ENCODE peak calls at places on chromosomes 3 and 15, in ten cellular contexts. One of them, this sample, is unnamed.

GRCh38 chr3:179898024-179898423 is 138.7 kb downstream of the PEX5L start:
- ATAC-seq in left ventricle myocardium superior: no peak
- ATAC-seq in stimulated activated naive CD8-positive, alpha-beta T cell treated with anti-CD3 and anti-CD28 coated beads, Interleukin-15, amount 100 ng/mL, for 72 hours: no peak
- ATAC-seq in effector memory CD8-positive, alpha-beta T cell: no peak
- ATAC-seq in activated CD4-positive, CD25-positive, alpha-beta regulatory T cell treated with anti-CD3 and anti-CD28 coated beads, Interleukin-2, amount 50 U/mL, for 24 hours: no peak
- ATAC-seq in mucosa of descending colon: peak; percentile 45
- ATAC-seq in activated naive CD8-positive, alpha-beta T cell treated with anti-CD3 and anti-CD28 coated beads, Interleukin-2, amount 10 ng/mL, durations not matched to agents 7 days and 5 days: no peak
- ATAC-seq in naive thymus-derived CD4-positive, alpha-beta T cell: no peak
- ATAC-seq in heart right ventricle: no peak
- ATAC-seq in gastroesophageal sphincter: no peak
- ATAC-seq in this sample: no peak

GRCh38 chr3:188198001-188198400 is 44.0 kb downstream of the LPP start:
- ATAC-seq in left ventricle myocardium superior: peak; percentile 52
- ATAC-seq in stimulated activated naive CD8-positive, alpha-beta T cell treated with anti-CD3 and anti-CD28 coated beads, Interleukin-15, amount 100 ng/mL, for 72 hours: no peak
- ATAC-seq in effector memory CD8-positive, alpha-beta T cell: no peak
- ATAC-seq in activated CD4-positive, CD25-positive, alpha-beta regulatory T cell treated with anti-CD3 and anti-CD28 coated beads, Interleukin-2, amount 50 U/mL, for 24 hours: no peak
- ATAC-seq in mucosa of descending colon: no peak
- ATAC-seq in activated naive CD8-positive, alpha-beta T cell treated with anti-CD3 and anti-CD28 coated beads, Interleukin-2, amount 10 ng/mL, durations not matched to agents 7 days and 5 days: no peak
- ATAC-seq in naive thymus-derived CD4-positive, alpha-beta T cell: no peak
- ATAC-seq in heart right ventricle: no peak
- ATAC-seq in gastroesophageal sphincter: no peak
- ATAC-seq in this sample: no peak

GRCh38 chr3:51942603-51943450 is 664 bp downstream of the PARP3 start:
- ATAC-seq in left ventricle myocardium superior: peak; percentile 37
- ATAC-seq in stimulated activated naive CD8-positive, alpha-beta T cell treated with anti-CD3 and anti-CD28 coated beads, Interleukin-15, amount 100 ng/mL, for 72 hours: peak; percentile 49
- ATAC-seq in effector memory CD8-positive, alpha-beta T cell: no peak
- ATAC-seq in activated CD4-positive, CD25-positive, alpha-beta regulatory T cell treated with anti-CD3 and anti-CD28 coated beads, Interleukin-2, amount 50 U/mL, for 24 hours: peak; percentile 30
- ATAC-seq in mucosa of descending colon: peak; percentile 63
- ATAC-seq in activated naive CD8-positive, alpha-beta T cell treated with anti-CD3 and anti-CD28 coated beads, Interleukin-2, amount 10 ng/mL, durations not matched to agents 7 days and 5 days: peak; percentile 28
- ATAC-seq in naive thymus-derived CD4-positive, alpha-beta T cell: no peak
- ATAC-seq in heart right ventricle: peak; percentile 38
- ATAC-seq in gastroesophageal sphincter: peak; percentile 1
- ATAC-seq in this sample: peak; percentile 56

GRCh38 chr15:101124731-101125558 is 126.9 kb downstream of the CHSY1 start:
- ATAC-seq in left ventricle myocardium superior: no peak
- ATAC-seq in stimulated activated naive CD8-positive, alpha-beta T cell treated with anti-CD3 and anti-CD28 coated beads, Interleukin-15, amount 100 ng/mL, for 72 hours: no peak
- ATAC-seq in effector memory CD8-positive, alpha-beta T cell: no peak
- ATAC-seq in activated CD4-positive, CD25-positive, alpha-beta regulatory T cell treated with anti-CD3 and anti-CD28 coated beads, Interleukin-2, amount 50 U/mL, for 24 hours: no peak
- ATAC-seq in mucosa of descending colon: no peak
- ATAC-seq in activated naive CD8-positive, alpha-beta T cell treated with anti-CD3 and anti-CD28 coated beads, Interleukin-2, amount 10 ng/mL, durations not matched to agents 7 days and 5 days: no peak
- ATAC-seq in naive thymus-derived CD4-positive, alpha-beta T cell: peak; percentile 47
- ATAC-seq in heart right ventricle: no peak
- ATAC-seq in gastroesophageal sphincter: no peak
- ATAC-seq in this sample: peak; percentile 54

GRCh38 chr15:42282344-42282743 is 9.1 kb upstream of the TMEM87A start:
- ATAC-seq in left ventricle myocardium superior: no peak
- ATAC-seq in stimulated activated naive CD8-positive, alpha-beta T cell treated with anti-CD3 and anti-CD28 coated beads, Interleukin-15, amount 100 ng/mL, for 72 hours: no peak
- ATAC-seq in effector memory CD8-positive, alpha-beta T cell: no peak
- ATAC-seq in activated CD4-positive, CD25-positive, alpha-beta regulatory T cell treated with anti-CD3 and anti-CD28 coated beads, Interleukin-2, amount 50 U/mL, for 24 hours: no peak
- ATAC-seq in mucosa of descending colon: no peak
- ATAC-seq in activated naive CD8-positive, alpha-beta T cell treated with anti-CD3 and anti-CD28 coated beads, Interleukin-2, amount 10 ng/mL, durations not matched to agents 7 days and 5 days: no peak
- ATAC-seq in naive thymus-derived CD4-positive, alpha-beta T cell: no peak
- ATAC-seq in heart right ventricle: no peak
- ATAC-seq in gastroesophageal sphincter: no peak
- ATAC-seq in this sample: no peak

GRCh38 chr3:101170047-101170771 is 150.2 kb downstream of the IMPG2 start:
- ATAC-seq in left ventricle myocardium superior: peak; percentile 83
- ATAC-seq in stimulated activated naive CD8-positive, alpha-beta T cell treated with anti-CD3 and anti-CD28 coated beads, Interleukin-15, amount 100 ng/mL, for 72 hours: no peak
- ATAC-seq in effector memory CD8-positive, alpha-beta T cell: no peak
- ATAC-seq in activated CD4-positive, CD25-positive, alpha-beta regulatory T cell treated with anti-CD3 and anti-CD28 coated beads, Interleukin-2, amount 50 U/mL, for 24 hours: no peak
- ATAC-seq in mucosa of descending colon: no peak
- ATAC-seq in activated naive CD8-positive, alpha-beta T cell treated with anti-CD3 and anti-CD28 coated beads, Interleukin-2, amount 10 ng/mL, durations not matched to agents 7 days and 5 days: no peak
- ATAC-seq in naive thymus-derived CD4-positive, alpha-beta T cell: no peak
- ATAC-seq in heart right ventricle: peak; percentile 56
- ATAC-seq in gastroesophageal sphincter: peak; percentile 48
- ATAC-seq in this sample: no peak

GRCh38 chr15:90989040-90989768 is 5.1 kb downstream of the PRC1 start:
- ATAC-seq in left ventricle myocardium superior: no peak
- ATAC-seq in stimulated activated naive CD8-positive, alpha-beta T cell treated with anti-CD3 and anti-CD28 coated beads, Interleukin-15, amount 100 ng/mL, for 72 hours: no peak
- ATAC-seq in effector memory CD8-positive, alpha-beta T cell: peak; percentile 17
- ATAC-seq in activated CD4-positive, CD25-positive, alpha-beta regulatory T cell treated with anti-CD3 and anti-CD28 coated beads, Interleukin-2, amount 50 U/mL, for 24 hours: no peak
- ATAC-seq in mucosa of descending colon: no peak
- ATAC-seq in activated naive CD8-positive, alpha-beta T cell treated with anti-CD3 and anti-CD28 coated beads, Interleukin-2, amount 10 ng/mL, durations not matched to agents 7 days and 5 days: no peak
- ATAC-seq in naive thymus-derived CD4-positive, alpha-beta T cell: no peak
- ATAC-seq in heart right ventricle: no peak
- ATAC-seq in gastroesophageal sphincter: no peak
- ATAC-seq in this sample: peak; percentile 62

GRCh38 chr3:38521391-38521987 is 25.3 kb downstream of the EXOG start:
- ATAC-seq in left ventricle myocardium superior: peak; percentile 78
- ATAC-seq in stimulated activated naive CD8-positive, alpha-beta T cell treated with anti-CD3 and anti-CD28 coated beads, Interleukin-15, amount 100 ng/mL, for 72 hours: no peak
- ATAC-seq in effector memory CD8-positive, alpha-beta T cell: peak; percentile 65
- ATAC-seq in activated CD4-positive, CD25-positive, alpha-beta regulatory T cell treated with anti-CD3 and anti-CD28 coated beads, Interleukin-2, amount 50 U/mL, for 24 hours: no peak
- ATAC-seq in mucosa of descending colon: peak; percentile 75
- ATAC-seq in activated naive CD8-positive, alpha-beta T cell treated with anti-CD3 and anti-CD28 coated beads, Interleukin-2, amount 10 ng/mL, durations not matched to agents 7 days and 5 days: no peak
- ATAC-seq in naive thymus-derived CD4-positive, alpha-beta T cell: peak; percentile 83
- ATAC-seq in heart right ventricle: peak; percentile 66
- ATAC-seq in gastroesophageal sphincter: no peak
- ATAC-seq in this sample: no peak

GRCh38 chr3:52811452-52812011 is 16.9 kb downstream of the ITIH3 start:
- ATAC-seq in left ventricle myocardium superior: no peak
- ATAC-seq in stimulated activated naive CD8-positive, alpha-beta T cell treated with anti-CD3 and anti-CD28 coated beads, Interleukin-15, amount 100 ng/mL, for 72 hours: no peak
- ATAC-seq in effector memory CD8-positive, alpha-beta T cell: no peak
- ATAC-seq in activated CD4-positive, CD25-positive, alpha-beta regulatory T cell treated with anti-CD3 and anti-CD28 coated beads, Interleukin-2, amount 50 U/mL, for 24 hours: no peak
- ATAC-seq in mucosa of descending colon: no peak
- ATAC-seq in activated naive CD8-positive, alpha-beta T cell treated with anti-CD3 and anti-CD28 coated beads, Interleukin-2, amount 10 ng/mL, durations not matched to agents 7 days and 5 days: no peak
- ATAC-seq in naive thymus-derived CD4-positive, alpha-beta T cell: no peak
- ATAC-seq in heart right ventricle: no peak
- ATAC-seq in gastroesophageal sphincter: no peak
- ATAC-seq in this sample: no peak

GRCh38 chr15:30963681-30964080 is 27.7 kb downstream of the MTMR10 start:
- ATAC-seq in left ventricle myocardium superior: no peak
- ATAC-seq in stimulated activated naive CD8-positive, alpha-beta T cell treated with anti-CD3 and anti-CD28 coated beads, Interleukin-15, amount 100 ng/mL, for 72 hours: no peak
- ATAC-seq in effector memory CD8-positive, alpha-beta T cell: no peak
- ATAC-seq in activated CD4-positive, CD25-positive, alpha-beta regulatory T cell treated with anti-CD3 and anti-CD28 coated beads, Interleukin-2, amount 50 U/mL, for 24 hours: no peak
- ATAC-seq in mucosa of descending colon: no peak
- ATAC-seq in activated naive CD8-positive, alpha-beta T cell treated with anti-CD3 and anti-CD28 coated beads, Interleukin-2, amount 10 ng/mL, durations not matched to agents 7 days and 5 days: no peak
- ATAC-seq in naive thymus-derived CD4-positive, alpha-beta T cell: no peak
- ATAC-seq in heart right ventricle: no peak
- ATAC-seq in gastroesophageal sphincter: no peak
- ATAC-seq in this sample: no peak

GRCh38 chr3:131474115-131474514 is 28.7 kb downstream of the MRPL3 start:
- ATAC-seq in left ventricle myocardium superior: no peak
- ATAC-seq in stimulated activated naive CD8-positive, alpha-beta T cell treated with anti-CD3 and anti-CD28 coated beads, Interleukin-15, amount 100 ng/mL, for 72 hours: no peak
- ATAC-seq in effector memory CD8-positive, alpha-beta T cell: no peak
- ATAC-seq in activated CD4-positive, CD25-positive, alpha-beta regulatory T cell treated with anti-CD3 and anti-CD28 coated beads, Interleukin-2, amount 50 U/mL, for 24 hours: no peak
- ATAC-seq in mucosa of descending colon: no peak
- ATAC-seq in activated naive CD8-positive, alpha-beta T cell treated with anti-CD3 and anti-CD28 coated beads, Interleukin-2, amount 10 ng/mL, durations not matched to agents 7 days and 5 days: no peak
- ATAC-seq in naive thymus-derived CD4-positive, alpha-beta T cell: no peak
- ATAC-seq in heart right ventricle: no peak
- ATAC-seq in gastroesophageal sphincter: no peak
- ATAC-seq in this sample: no peak

GRCh38 chr3:138408751-138409161 is 25.7 kb upstream of the ESYT3 start:
- ATAC-seq in left ventricle myocardium superior: peak; percentile 16
- ATAC-seq in stimulated activated naive CD8-positive, alpha-beta T cell treated with anti-CD3 and anti-CD28 coated beads, Interleukin-15, amount 100 ng/mL, for 72 hours: no peak
- ATAC-seq in effector memory CD8-positive, alpha-beta T cell: no peak
- ATAC-seq in activated CD4-positive, CD25-positive, alpha-beta regulatory T cell treated with anti-CD3 and anti-CD28 coated beads, Interleukin-2, amount 50 U/mL, for 24 hours: no peak
- ATAC-seq in mucosa of descending colon: no peak
- ATAC-seq in activated naive CD8-positive, alpha-beta T cell treated with anti-CD3 and anti-CD28 coated beads, Interleukin-2, amount 10 ng/mL, durations not matched to agents 7 days and 5 days: no peak
- ATAC-seq in naive thymus-derived CD4-positive, alpha-beta T cell: no peak
- ATAC-seq in heart right ventricle: peak; percentile 45
- ATAC-seq in gastroesophageal sphincter: no peak
- ATAC-seq in this sample: no peak

GRCh38 chr3:87311309-87311708 is 34.9 kb upstream of the POU1F1 start:
- ATAC-seq in left ventricle myocardium superior: no peak
- ATAC-seq in stimulated activated naive CD8-positive, alpha-beta T cell treated with anti-CD3 and anti-CD28 coated beads, Interleukin-15, amount 100 ng/mL, for 72 hours: no peak
- ATAC-seq in effector memory CD8-positive, alpha-beta T cell: no peak
- ATAC-seq in activated CD4-positive, CD25-positive, alpha-beta regulatory T cell treated with anti-CD3 and anti-CD28 coated beads, Interleukin-2, amount 50 U/mL, for 24 hours: peak; percentile 42
- ATAC-seq in mucosa of descending colon: no peak
- ATAC-seq in activated naive CD8-positive, alpha-beta T cell treated with anti-CD3 and anti-CD28 coated beads, Interleukin-2, amount 10 ng/mL, durations not matched to agents 7 days and 5 days: no peak
- ATAC-seq in naive thymus-derived CD4-positive, alpha-beta T cell: no peak
- ATAC-seq in heart right ventricle: no peak
- ATAC-seq in gastroesophageal sphincter: no peak
- ATAC-seq in this sample: no peak

GRCh38 chr3:156183396-156183795 is 63.0 kb downstream of the KCNAB1 start:
- ATAC-seq in left ventricle myocardium superior: no peak
- ATAC-seq in stimulated activated naive CD8-positive, alpha-beta T cell treated with anti-CD3 and anti-CD28 coated beads, Interleukin-15, amount 100 ng/mL, for 72 hours: no peak
- ATAC-seq in effector memory CD8-positive, alpha-beta T cell: no peak
- ATAC-seq in activated CD4-positive, CD25-positive, alpha-beta regulatory T cell treated with anti-CD3 and anti-CD28 coated beads, Interleukin-2, amount 50 U/mL, for 24 hours: no peak
- ATAC-seq in mucosa of descending colon: no peak
- ATAC-seq in activated naive CD8-positive, alpha-beta T cell treated with anti-CD3 and anti-CD28 coated beads, Interleukin-2, amount 10 ng/mL, durations not matched to agents 7 days and 5 days: no peak
- ATAC-seq in naive thymus-derived CD4-positive, alpha-beta T cell: no peak
- ATAC-seq in heart right ventricle: no peak
- ATAC-seq in gastroesophageal sphincter: no peak
- ATAC-seq in this sample: no peak

GRCh38 chr15:49669288-49669687 is 48.4 kb downstream of the DTWD1 start:
- ATAC-seq in left ventricle myocardium superior: no peak
- ATAC-seq in stimulated activated naive CD8-positive, alpha-beta T cell treated with anti-CD3 and anti-CD28 coated beads, Interleukin-15, amount 100 ng/mL, for 72 hours: no peak
- ATAC-seq in effector memory CD8-positive, alpha-beta T cell: no peak
- ATAC-seq in activated CD4-positive, CD25-positive, alpha-beta regulatory T cell treated with anti-CD3 and anti-CD28 coated beads, Interleukin-2, amount 50 U/mL, for 24 hours: no peak
- ATAC-seq in mucosa of descending colon: no peak
- ATAC-seq in activated naive CD8-positive, alpha-beta T cell treated with anti-CD3 and anti-CD28 coated beads, Interleukin-2, amount 10 ng/mL, durations not matched to agents 7 days and 5 days: no peak
- ATAC-seq in naive thymus-derived CD4-positive, alpha-beta T cell: no peak
- ATAC-seq in heart right ventricle: no peak
- ATAC-seq in gastroesophageal sphincter: no peak
- ATAC-seq in this sample: no peak

GRCh38 chr3:197030379-197031314 is 1.0 kb upstream of the MELTF start:
- ATAC-seq in left ventricle myocardium superior: peak; percentile 21
- ATAC-seq in stimulated activated naive CD8-positive, alpha-beta T cell treated with anti-CD3 and anti-CD28 coated beads, Interleukin-15, amount 100 ng/mL, for 72 hours: no peak
- ATAC-seq in effector memory CD8-positive, alpha-beta T cell: no peak
- ATAC-seq in activated CD4-positive, CD25-positive, alpha-beta regulatory T cell treated with anti-CD3 and anti-CD28 coated beads, Interleukin-2, amount 50 U/mL, for 24 hours: no peak
- ATAC-seq in mucosa of descending colon: no peak
- ATAC-seq in activated naive CD8-positive, alpha-beta T cell treated with anti-CD3 and anti-CD28 coated beads, Interleukin-2, amount 10 ng/mL, durations not matched to agents 7 days and 5 days: no peak
- ATAC-seq in naive thymus-derived CD4-positive, alpha-beta T cell: no peak
- ATAC-seq in heart right ventricle: no peak
- ATAC-seq in gastroesophageal sphincter: no peak
- ATAC-seq in this sample: no peak

GRCh38 chr3:105553851-105554250 is 187.1 kb downstream of the ALCAM start:
- ATAC-seq in left ventricle myocardium superior: no peak
- ATAC-seq in stimulated activated naive CD8-positive, alpha-beta T cell treated with anti-CD3 and anti-CD28 coated beads, Interleukin-15, amount 100 ng/mL, for 72 hours: no peak
- ATAC-seq in effector memory CD8-positive, alpha-beta T cell: no peak
- ATAC-seq in activated CD4-positive, CD25-positive, alpha-beta regulatory T cell treated with anti-CD3 and anti-CD28 coated beads, Interleukin-2, amount 50 U/mL, for 24 hours: no peak
- ATAC-seq in mucosa of descending colon: no peak
- ATAC-seq in activated naive CD8-positive, alpha-beta T cell treated with anti-CD3 and anti-CD28 coated beads, Interleukin-2, amount 10 ng/mL, durations not matched to agents 7 days and 5 days: no peak
- ATAC-seq in naive thymus-derived CD4-positive, alpha-beta T cell: no peak
- ATAC-seq in heart right ventricle: no peak
- ATAC-seq in gastroesophageal sphincter: no peak
- ATAC-seq in this sample: no peak

GRCh38 chr3:116863270-116863770 is 153.7 kb downstream of the TUSC7 start:
- ATAC-seq in left ventricle myocardium superior: no peak
- ATAC-seq in stimulated activated naive CD8-positive, alpha-beta T cell treated with anti-CD3 and anti-CD28 coated beads, Interleukin-15, amount 100 ng/mL, for 72 hours: no peak
- ATAC-seq in effector memory CD8-positive, alpha-beta T cell: no peak
- ATAC-seq in activated CD4-positive, CD25-positive, alpha-beta regulatory T cell treated with anti-CD3 and anti-CD28 coated beads, Interleukin-2, amount 50 U/mL, for 24 hours: no peak
- ATAC-seq in mucosa of descending colon: no peak
- ATAC-seq in activated naive CD8-positive, alpha-beta T cell treated with anti-CD3 and anti-CD28 coated beads, Interleukin-2, amount 10 ng/mL, durations not matched to agents 7 days and 5 days: no peak
- ATAC-seq in naive thymus-derived CD4-positive, alpha-beta T cell: no peak
- ATAC-seq in heart right ventricle: no peak
- ATAC-seq in gastroesophageal sphincter: no peak
- ATAC-seq in this sample: no peak

GRCh38 chr3:126867526-126868200 is 115.3 kb upstream of the PLXNA1 start:
- ATAC-seq in left ventricle myocardium superior: no peak
- ATAC-seq in stimulated activated naive CD8-positive, alpha-beta T cell treated with anti-CD3 and anti-CD28 coated beads, Interleukin-15, amount 100 ng/mL, for 72 hours: no peak
- ATAC-seq in effector memory CD8-positive, alpha-beta T cell: no peak
- ATAC-seq in activated CD4-positive, CD25-positive, alpha-beta regulatory T cell treated with anti-CD3 and anti-CD28 coated beads, Interleukin-2, amount 50 U/mL, for 24 hours: no peak
- ATAC-seq in mucosa of descending colon: no peak
- ATAC-seq in activated naive CD8-positive, alpha-beta T cell treated with anti-CD3 and anti-CD28 coated beads, Interleukin-2, amount 10 ng/mL, durations not matched to agents 7 days and 5 days: no peak
- ATAC-seq in naive thymus-derived CD4-positive, alpha-beta T cell: no peak
- ATAC-seq in heart right ventricle: no peak
- ATAC-seq in gastroesophageal sphincter: no peak
- ATAC-seq in this sample: no peak

GRCh38 chr15:100943074-100943473 is 23.9 kb downstream of the LRRK1 start:
- ATAC-seq in left ventricle myocardium superior: no peak
- ATAC-seq in stimulated activated naive CD8-positive, alpha-beta T cell treated with anti-CD3 and anti-CD28 coated beads, Interleukin-15, amount 100 ng/mL, for 72 hours: no peak
- ATAC-seq in effector memory CD8-positive, alpha-beta T cell: no peak
- ATAC-seq in activated CD4-positive, CD25-positive, alpha-beta regulatory T cell treated with anti-CD3 and anti-CD28 coated beads, Interleukin-2, amount 50 U/mL, for 24 hours: no peak
- ATAC-seq in mucosa of descending colon: no peak
- ATAC-seq in activated naive CD8-positive, alpha-beta T cell treated with anti-CD3 and anti-CD28 coated beads, Interleukin-2, amount 10 ng/mL, durations not matched to agents 7 days and 5 days: no peak
- ATAC-seq in naive thymus-derived CD4-positive, alpha-beta T cell: no peak
- ATAC-seq in heart right ventricle: no peak
- ATAC-seq in gastroesophageal sphincter: no peak
- ATAC-seq in this sample: no peak

GRCh38 chr15:67613708-67614107 is 71.2 kb downstream of the MAP2K5 start:
- ATAC-seq in left ventricle myocardium superior: no peak
- ATAC-seq in stimulated activated naive CD8-positive, alpha-beta T cell treated with anti-CD3 and anti-CD28 coated beads, Interleukin-15, amount 100 ng/mL, for 72 hours: no peak
- ATAC-seq in effector memory CD8-positive, alpha-beta T cell: no peak
- ATAC-seq in activated CD4-positive, CD25-positive, alpha-beta regulatory T cell treated with anti-CD3 and anti-CD28 coated beads, Interleukin-2, amount 50 U/mL, for 24 hours: no peak
- ATAC-seq in mucosa of descending colon: no peak
- ATAC-seq in activated naive CD8-positive, alpha-beta T cell treated with anti-CD3 and anti-CD28 coated beads, Interleukin-2, amount 10 ng/mL, durations not matched to agents 7 days and 5 days: no peak
- ATAC-seq in naive thymus-derived CD4-positive, alpha-beta T cell: no peak
- ATAC-seq in heart right ventricle: no peak
- ATAC-seq in gastroesophageal sphincter: no peak
- ATAC-seq in this sample: no peak

GRCh38 chr15:63023351-63023945 is 19.1 kb upstream of the TPM1 start:
- ATAC-seq in left ventricle myocardium superior: no peak
- ATAC-seq in stimulated activated naive CD8-positive, alpha-beta T cell treated with anti-CD3 and anti-CD28 coated beads, Interleukin-15, amount 100 ng/mL, for 72 hours: no peak
- ATAC-seq in effector memory CD8-positive, alpha-beta T cell: no peak
- ATAC-seq in activated CD4-positive, CD25-positive, alpha-beta regulatory T cell treated with anti-CD3 and anti-CD28 coated beads, Interleukin-2, amount 50 U/mL, for 24 hours: no peak
- ATAC-seq in mucosa of descending colon: no peak
- ATAC-seq in activated naive CD8-positive, alpha-beta T cell treated with anti-CD3 and anti-CD28 coated beads, Interleukin-2, amount 10 ng/mL, durations not matched to agents 7 days and 5 days: no peak
- ATAC-seq in naive thymus-derived CD4-positive, alpha-beta T cell: no peak
- ATAC-seq in heart right ventricle: no peak
- ATAC-seq in gastroesophageal sphincter: no peak
- ATAC-seq in this sample: no peak

GRCh38 chr15:92142242-92143232 is 251.1 kb upstream of the ST8SIA2 start:
- ATAC-seq in left ventricle myocardium superior: peak; percentile 88
- ATAC-seq in stimulated activated naive CD8-positive, alpha-beta T cell treated with anti-CD3 and anti-CD28 coated beads, Interleukin-15, amount 100 ng/mL, for 72 hours: no peak
- ATAC-seq in effector memory CD8-positive, alpha-beta T cell: no peak
- ATAC-seq in activated CD4-positive, CD25-positive, alpha-beta regulatory T cell treated with anti-CD3 and anti-CD28 coated beads, Interleukin-2, amount 50 U/mL, for 24 hours: no peak
- ATAC-seq in mucosa of descending colon: no peak
- ATAC-seq in activated naive CD8-positive, alpha-beta T cell treated with anti-CD3 and anti-CD28 coated beads, Interleukin-2, amount 10 ng/mL, durations not matched to agents 7 days and 5 days: no peak
- ATAC-seq in naive thymus-derived CD4-positive, alpha-beta T cell: no peak
- ATAC-seq in heart right ventricle: peak; percentile 89
- ATAC-seq in gastroesophageal sphincter: no peak
- ATAC-seq in this sample: no peak

GRCh38 chr3:69463546-69463945 is 77.7 kb upstream of the FRMD4B start:
- ATAC-seq in left ventricle myocardium superior: no peak
- ATAC-seq in stimulated activated naive CD8-positive, alpha-beta T cell treated with anti-CD3 and anti-CD28 coated beads, Interleukin-15, amount 100 ng/mL, for 72 hours: no peak
- ATAC-seq in effector memory CD8-positive, alpha-beta T cell: no peak
- ATAC-seq in activated CD4-positive, CD25-positive, alpha-beta regulatory T cell treated with anti-CD3 and anti-CD28 coated beads, Interleukin-2, amount 50 U/mL, for 24 hours: no peak
- ATAC-seq in mucosa of descending colon: no peak
- ATAC-seq in activated naive CD8-positive, alpha-beta T cell treated with anti-CD3 and anti-CD28 coated beads, Interleukin-2, amount 10 ng/mL, durations not matched to agents 7 days and 5 days: no peak
- ATAC-seq in naive thymus-derived CD4-positive, alpha-beta T cell: no peak
- ATAC-seq in heart right ventricle: no peak
- ATAC-seq in gastroesophageal sphincter: no peak
- ATAC-seq in this sample: no peak

GRCh38 chr3:20935791-20936190 is 749.8 kb upstream of the SGO1 start:
- ATAC-seq in left ventricle myocardium superior: no peak
- ATAC-seq in stimulated activated naive CD8-positive, alpha-beta T cell treated with anti-CD3 and anti-CD28 coated beads, Interleukin-15, amount 100 ng/mL, for 72 hours: no peak
- ATAC-seq in effector memory CD8-positive, alpha-beta T cell: no peak
- ATAC-seq in activated CD4-positive, CD25-positive, alpha-beta regulatory T cell treated with anti-CD3 and anti-CD28 coated beads, Interleukin-2, amount 50 U/mL, for 24 hours: no peak
- ATAC-seq in mucosa of descending colon: no peak
- ATAC-seq in activated naive CD8-positive, alpha-beta T cell treated with anti-CD3 and anti-CD28 coated beads, Interleukin-2, amount 10 ng/mL, durations not matched to agents 7 days and 5 days: no peak
- ATAC-seq in naive thymus-derived CD4-positive, alpha-beta T cell: no peak
- ATAC-seq in heart right ventricle: no peak
- ATAC-seq in gastroesophageal sphincter: no peak
- ATAC-seq in this sample: no peak

This sample was measured in stimulated activated memory B cell treated with anti-CD40 and anti-IgM and Interleukin-4, amounts not matched to agents 10 μg/mL and 1 μg/mL and 100 μg/mL, for 72 hours.